ENCODE peak calls at places on chromosomes 3 and 15, in five cellular contexts. S is H9, O is neuronal stem cell, V is H1, W is trophoblast cell. T is an unnamed sample.

GRCh38 chr3:190496859-190497258 is 17.0 kb upstream of the IL1RAP start:
- DNase-seq in W (no peak), S (no peak), V (no peak), O (no peak), T (no peak)

GRCh38 chr3:157067114-157067513 is 92.8 kb downstream of the CCNL1 start:
- DNase-seq in W (no peak), O (no peak), V (no peak), S (no peak), T (no peak)

GRCh38 chr3:8604006-8604405 is 40.6 kb downstream of the SSUH2 start:
- DNase-seq in W (no peak), S (no peak), O (no peak), V (peak; percentile 23), T (no peak)

GRCh38 chr15:87877114-87877810 is 379.3 kb downstream of the NTRK3 start:
- DNase-seq in S (no peak), O (no peak), V (no peak), W (peak; percentile 70), T (peak; percentile 71)

GRCh38 chr15:101803676-101804075 is 367 bp downstream of the OR4F6 start:
- DNase-seq in S (no peak), V (no peak), O (no peak), W (no peak), T (peak; percentile 77)

GRCh38 chr15:76987896-76988860 is 6.7 kb upstream of the PSTPIP1 start:
- DNase-seq in S (peak; percentile 1), V (no peak), W (no peak), O (no peak), T (no peak)

GRCh38 chr3:117355566-117355965 is 646.0 kb downstream of the TUSC7 start:
- DNase-seq in S (peak; percentile 45), V (peak; percentile 51), O (no peak), W (no peak), T (no peak)

GRCh38 chr3:184540777-184541681 is 20.6 kb upstream of the EPHB3 start:
- DNase-seq in O (no peak), S (peak; percentile 94), V (peak; percentile 94), W (peak; percentile 79), T (peak; percentile 31)

GRCh38 chr3:106688463-106688862 is 688.8 kb upstream of the CCDC54 start:
- DNase-seq in W (peak; percentile 54), O (no peak), V (no peak), S (no peak), T (peak; percentile 91)

GRCh38 chr15:91622676-91623342 is 230.7 kb upstream of the SLCO3A1 start:
- DNase-seq in W (no peak), V (no peak), O (no peak), S (no peak), T (no peak)

GRCh38 chr3:172659246-172660002 is 51.4 kb downstream of the NCEH1 start:
- DNase-seq in V (no peak), S (no peak), W (no peak), O (no peak), T (peak; percentile 55)

GRCh38 chr15:40930430-40931299 is 1.5 kb downstream of the DLL4 start:
- DNase-seq in S (peak; percentile 88), O (no peak), V (peak; percentile 92), W (no peak), T (peak; percentile 66)

GRCh38 chr3:81910244-81910852 is 148.9 kb upstream of the GBE1 start:
- DNase-seq in V (no peak), S (no peak), O (peak; percentile 26), W (no peak), T (peak; percentile 40)

GRCh38 chr15:38514601-38515000 is 50.0 kb downstream of the RASGRP1 start:
- DNase-seq in V (peak; percentile 48), O (no peak), W (no peak), S (peak; percentile 34), T (no peak)

GRCh38 chr3:43707998-43708397 is 17.3 kb downstream of the ABHD5 start:
- DNase-seq in S (no peak), W (peak; percentile 46), V (no peak), O (no peak), T (peak; percentile 91)

GRCh38 chr15:63633312-63633711 is 36.1 kb downstream of the FBXL22 start:
- DNase-seq in V (no peak), S (no peak), O (no peak), W (no peak), T (no peak)

GRCh38 chr3:60756636-60757035 is 494.6 kb downstream of the FHIT start:
- DNase-seq in O (peak; percentile 26), V (no peak), S (no peak), W (no peak), T (no peak)

GRCh38 chr3:133831966-133832801 is 26.6 kb downstream of the SRPRB start:
- DNase-seq in S (no peak), W (no peak), O (no peak), V (peak; percentile 42), T (no peak)

GRCh38 chr3:55860040-55860439 is 372.9 kb upstream of the WNT5A start:
- DNase-seq in O (no peak), S (no peak), W (no peak), V (no peak), T (no peak)

GRCh38 chr3:60919296-60919695 is 332.0 kb downstream of the FHIT start:
- DNase-seq in S (no peak), O (no peak), W (no peak), V (no peak), T (peak; percentile 8)

GRCh38 chr3:143507735-143508580 is 340.3 kb downstream of the SLC9A9 start:
- DNase-seq in W (peak; percentile 12), V (no peak), S (no peak), O (no peak), T (peak; percentile 57)

DNA sequence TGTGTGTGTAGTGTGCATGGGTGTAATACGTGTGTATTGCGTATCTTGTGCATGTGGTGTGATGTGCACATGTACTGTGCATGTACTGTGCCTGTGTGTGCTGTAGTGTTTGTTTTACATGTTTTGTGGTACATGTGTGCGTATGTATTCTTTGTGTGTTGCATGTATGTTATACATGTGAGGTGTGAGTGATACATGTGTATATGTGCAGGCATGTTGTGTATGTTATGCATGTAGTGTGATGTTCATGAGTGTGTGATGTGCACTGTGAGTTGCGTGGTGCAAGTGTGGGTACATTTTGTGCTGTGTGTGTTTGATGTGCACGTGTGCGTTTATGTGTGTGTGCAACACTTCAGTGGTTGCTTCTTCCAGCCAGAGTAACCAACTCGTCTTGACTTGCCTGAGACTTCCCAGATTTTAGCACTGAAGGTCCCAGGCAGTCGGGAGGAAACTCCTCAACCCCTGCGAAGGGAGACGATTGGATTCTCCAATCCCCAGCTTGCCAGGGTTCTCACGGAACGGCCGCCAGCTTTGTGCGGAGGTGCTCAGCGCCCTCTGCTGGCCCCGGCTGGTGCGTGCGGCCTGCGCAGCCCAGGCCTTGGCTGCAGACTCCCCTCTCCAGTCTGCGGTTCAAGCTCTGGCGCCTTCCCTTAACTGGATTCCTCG is 3.6 kb downstream of the GALNT15 start:
- DNase-seq in O (peak; percentile 66), V (peak; percentile 96), W (peak; percentile 46), S (peak; percentile 89), T (peak; percentile 88)
- H2BK12ac ChIP-seq in O (no peak overlapping the region), V (peak overlapping the region; percentile 44), W (no peak overlapping the region), S (no peak overlapping the region), T (peak overlapping the region; percentile 88)

GRCh38 chr15:90205886-90206285 is 4.8 kb downstream of the SEMA4B start:
- DNase-seq in O (no peak), W (no peak), S (no peak), V (no peak), T (no peak)

GRCh38 chr15:90207252-90207651 is 6.1 kb downstream of the SEMA4B start:
- DNase-seq in W (no peak), O (no peak), S (no peak), V (no peak), T (no peak)

GRCh38 chr15:90203473-90203872 is 2.3 kb downstream of the SEMA4B start:
- DNase-seq in V (no peak), S (no peak), O (no peak), W (no peak), T (no peak)

GRCh38 chr15:90203922-90204321 is 2.8 kb downstream of the SEMA4B start:
- DNase-seq in V (no peak), O (no peak), S (no peak), W (no peak), T (no peak)

GRCh38 chr15:90205050-90205848 is 4.1 kb downstream of the SEMA4B start:
- DNase-seq in O (no peak), V (no peak), S (no peak), W (no peak), T (no peak)
- H2BK12ac ChIP-seq in O (no peak overlapping the region), V (no peak overlapping the region), S (no peak overlapping the region), W (no peak overlapping the region), T (no peak overlapping the region)

GRCh38 chr3:195597848-195598247 is 14.1 kb upstream of the APOD start:
- DNase-seq in S (no peak), V (no peak), O (no peak), W (no peak), T (no peak)
- H2BK12ac ChIP-seq in S (no peak overlapping the region), V (no peak overlapping the region), O (no peak overlapping the region), W (no peak overlapping the region), T (no peak overlapping the region)

GRCh38 chr15:56965614-56966013 is 47.2 kb downstream of the TCF12 start:
- DNase-seq in S (no peak), W (no peak), V (no peak), O (no peak), T (no peak)
- H2BK12ac ChIP-seq in S (no peak overlapping the region), W (no peak overlapping the region), V (no peak overlapping the region), O (no peak overlapping the region), T (no peak overlapping the region)

GRCh38 chr15:42143866-42144625 is 12.4 kb downstream of the PLA2G4F start:
- DNase-seq in S (peak; percentile 23), O (no peak), V (no peak), W (no peak), T (no peak)
- H2BK12ac ChIP-seq in S (no peak overlapping the region), O (no peak overlapping the region), V (no peak overlapping the region), W (no peak overlapping the region), T (no peak overlapping the region)

DNA sequence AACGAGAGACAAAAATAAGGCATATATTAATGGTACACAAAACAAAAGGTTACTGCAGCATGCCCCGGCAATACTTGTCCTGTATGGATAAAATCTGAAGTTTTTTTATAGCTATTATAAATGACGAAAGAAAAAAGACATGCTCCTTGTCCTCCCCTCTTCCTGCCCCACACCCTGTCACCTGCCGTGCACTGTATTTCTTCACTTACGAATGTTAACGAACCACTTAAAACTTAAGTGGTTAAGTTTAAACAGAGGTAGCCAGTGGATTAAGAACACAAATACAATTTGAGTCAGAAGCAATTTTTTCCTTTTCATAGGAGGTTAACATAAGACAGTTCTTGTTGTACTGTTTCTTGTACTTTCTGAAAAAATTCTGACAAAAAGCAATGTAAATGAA is 799.1 kb upstream of the NECTIN3 start:
- DNase-seq in W (no peak), V (no peak), S (no peak), O (no peak), T (no peak)
- H2BK12ac ChIP-seq in W (no peak overlapping the region), V (no peak overlapping the region), S (no peak overlapping the region), O (no peak overlapping the region), T (no peak overlapping the region)

GRCh38 chr3:45412731-45413130 is 24.4 kb downstream of the LARS2 start:
- DNase-seq in V (no peak), W (no peak), O (no peak), S (no peak), T (no peak)
- H2BK12ac ChIP-seq in V (no peak overlapping the region), W (no peak overlapping the region), O (no peak overlapping the region), S (no peak overlapping the region), T (no peak overlapping the region)